ENCODE peak calls at places on chromosome 11, in four cellular contexts. D is IMR-90, R is H1, F is mesendoderm. J is an unnamed sample.
A peak's percentile ranks its signal among the peaks of the same experiment; 100 is the strongest.

GRCh38 chr11:9765320-9766101 is 101.6 kb downstream of the SWAP70 start:
- DNase-seq in D (peak; percentile 95), R (peak; percentile 55), F (peak; percentile 97), J (peak; percentile 91)

GRCh38 chr11:17013548-17014320 is 480 bp downstream of the PLEKHA7 start:
- DNase-seq in D (no peak), R (peak; percentile 80), F (peak; percentile 11), J (no peak)

GRCh38 chr11:17405232-17406005 is 17.0 kb upstream of the KCNJ11 start:
- DNase-seq in D (peak; percentile 7), R (peak; percentile 55), F (peak; percentile 58), J (peak; percentile 70)

GRCh38 chr11:34356918-34357645 is 728 bp downstream of the ABTB2 start:
- DNase-seq in D (peak; percentile 51), R (peak; percentile 81), F (peak; percentile 84), J (peak; percentile 78)

GRCh38 chr11:9225748-9226298 is 39.3 kb downstream of the DENND5A start:
- DNase-seq in D (no peak), R (peak; percentile 19), F (no peak), J (no peak)

GRCh38 chr11:41978951-41979350 is 519.5 kb upstream of the LRRC4C start:
- DNase-seq in D (no peak), R (no peak), F (no peak), J (no peak)

GRCh38 chr11:47438721-47439120 is 10.2 kb downstream of the RAPSN start:
- DNase-seq in D (no peak), R (no peak), F (no peak), J (no peak)

GRCh38 chr11:640021-640706 is 3.1 kb downstream of the DRD4 start:
- DNase-seq in D (no peak), R (peak; percentile 63), F (no peak), J (no peak)

GRCh38 chr11:13216019-13217006 is 61.3 kb upstream of the BMAL1 start:
- DNase-seq in D (peak; percentile 98), R (peak; percentile 56), F (peak; percentile 95), J (peak; percentile 98)

GRCh38 chr11:62645934-62646824 is at the start of gene GANAB:
- DNase-seq in D (peak; percentile 96), R (peak; percentile 96), F (peak; percentile 99), J (peak; percentile 98)

GRCh38 chr11:96367357-96367756 is 22.4 kb downstream of the CCDC82 start:
- DNase-seq in D (no peak), R (no peak), F (no peak), J (no peak)

GRCh38 chr11:10866893-10867331 is 9.1 kb upstream of the ZBED5 start:
- DNase-seq in D (peak; percentile 87), R (no peak), F (no peak), J (peak; percentile 69)

GRCh38 chr11:127919206-127920000 is 668.0 kb downstream of the ETS1 start:
- DNase-seq in D (peak; percentile 87), R (no peak), F (no peak), J (peak; percentile 71)

GRCh38 chr11:113345978-113346377 is 31.6 kb downstream of the TTC12 start:
- DNase-seq in D (peak; percentile 73), R (no peak), F (no peak), J (peak; percentile 42)

GRCh38 chr11:47326198-47326597 is 26.3 kb downstream of the MYBPC3 start:
- DNase-seq in D (no peak), R (no peak), F (no peak), J (no peak)

GRCh38 chr11:11213117-11213516 is 139.9 kb downstream of the CSNK2A3 start:
- DNase-seq in D (no peak), R (no peak), F (no peak), J (no peak)

GRCh38 chr11:120160436-120160835 is 22.5 kb upstream of the TRIM29 start:
- DNase-seq in D (no peak), R (no peak), F (no peak), J (no peak)

GRCh38 chr11:36451045-36451444 is 59.0 kb downstream of the TRAF6 start:
- DNase-seq in D (no peak), R (no peak), F (no peak), J (no peak)

GRCh38 chr11:12420706-12421105 is 43.3 kb downstream of the PARVA start:
- DNase-seq in D (no peak), R (no peak), F (no peak), J (no peak)

GRCh38 chr11:72227316-72228228 is 3.0 kb downstream of the INPPL1 start:
- DNase-seq in D (peak; percentile 47), R (no peak), F (no peak), J (no peak)

GRCh38 chr11:125724125-125724524 is 22.0 kb upstream of the PATE1 start:
- DNase-seq in D (peak; percentile 4), R (no peak), F (peak; percentile 51), J (no peak)

GRCh38 chr11:134762248-134763029 is 350.4 kb upstream of the B3GAT1 start:
- DNase-seq in D (peak; percentile 4), R (no peak), F (no peak), J (no peak)

GRCh38 chr11:134761361-134761760 is 349.3 kb upstream of the B3GAT1 start:
- DNase-seq in D (no peak), R (no peak), F (no peak), J (no peak)

GRCh38 chr11:134763030-134763388 is 351.0 kb upstream of the B3GAT1 start:
- DNase-seq in D (no peak), R (no peak), F (no peak), J (no peak)

GRCh38 chr11:134760957-134761356 is 348.9 kb upstream of the B3GAT1 start:
- DNase-seq in D (no peak), R (no peak), F (no peak), J (no peak)

DNA sequence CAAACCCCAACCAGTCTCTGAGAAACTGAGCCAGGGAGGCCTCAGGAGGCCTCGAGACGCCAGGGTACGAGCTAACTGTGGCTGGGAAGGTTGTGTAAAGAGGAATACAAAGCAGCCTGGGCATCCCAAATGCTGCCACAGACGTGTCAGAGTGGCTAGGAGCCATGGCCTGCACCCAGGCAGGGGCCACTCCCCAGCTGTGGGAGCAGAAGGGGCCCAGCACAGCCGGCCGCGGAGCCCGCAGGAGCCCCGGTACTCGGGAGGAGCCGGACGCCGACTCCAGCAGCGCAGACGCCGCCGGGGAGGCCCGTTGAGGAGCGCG is 349.8 kb upstream of the B3GAT1 start:
- DNase-seq in D (no peak), R (no peak), F (no peak), J (no peak)
- H2AK5ac ChIP-seq in D (no peak overlapping the region), R (no peak overlapping the region), F (no peak overlapping the region), J (no peak overlapping the region)

GRCh38 chr11:61579398-61580291 is 1.2 kb downstream of the SYT7 start:
- DNase-seq in D (no peak), R (peak; percentile 61), F (no peak), J (no peak)
- H2AK5ac ChIP-seq in D (no peak overlapping the region), R (no peak overlapping the region), F (no peak overlapping the region), J (no peak overlapping the region)

DNA sequence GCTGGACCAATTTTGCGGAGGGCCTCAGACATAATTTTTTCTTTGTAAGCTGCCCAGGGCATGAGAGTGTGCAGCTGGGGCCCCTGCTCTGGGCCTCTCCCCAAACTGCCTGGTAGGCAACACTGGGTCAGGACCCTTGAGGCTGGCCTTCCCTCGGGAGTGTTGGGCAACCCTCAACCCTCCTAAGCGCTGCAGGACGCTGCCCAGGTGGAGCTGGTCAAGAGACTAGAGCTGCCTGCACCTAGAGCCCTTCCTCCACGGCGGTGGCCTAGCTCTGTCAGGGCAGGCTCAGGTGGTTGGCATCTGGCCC is 505 bp upstream of the TMEM132A start:
- DNase-seq in D (no peak), R (no peak), F (no peak), J (no peak)
- H2AK5ac ChIP-seq in D (no peak overlapping the region), R (no peak overlapping the region), F (no peak overlapping the region), J (no peak overlapping the region)

GRCh38 chr11:61160487-61161189 is 588 bp downstream of the VPS37C start:
- DNase-seq in D (no peak), R (peak; percentile 55), F (peak; percentile 31), J (peak; percentile 49)
- H2AK5ac ChIP-seq in D (peak overlapping the region; percentile 97), R (peak overlapping the region; percentile 19), F (peak overlapping the region; percentile 3), J (peak overlapping the region; percentile 37)

GRCh38 chr11:95135880-95136279 is 46.2 kb downstream of the ENDOD1 start:
- DNase-seq in D (no peak), R (no peak), F (no peak), J (no peak)
- H2AK5ac ChIP-seq in D (no peak overlapping the region), R (no peak overlapping the region), F (no peak overlapping the region), J (no peak overlapping the region)

DNA sequence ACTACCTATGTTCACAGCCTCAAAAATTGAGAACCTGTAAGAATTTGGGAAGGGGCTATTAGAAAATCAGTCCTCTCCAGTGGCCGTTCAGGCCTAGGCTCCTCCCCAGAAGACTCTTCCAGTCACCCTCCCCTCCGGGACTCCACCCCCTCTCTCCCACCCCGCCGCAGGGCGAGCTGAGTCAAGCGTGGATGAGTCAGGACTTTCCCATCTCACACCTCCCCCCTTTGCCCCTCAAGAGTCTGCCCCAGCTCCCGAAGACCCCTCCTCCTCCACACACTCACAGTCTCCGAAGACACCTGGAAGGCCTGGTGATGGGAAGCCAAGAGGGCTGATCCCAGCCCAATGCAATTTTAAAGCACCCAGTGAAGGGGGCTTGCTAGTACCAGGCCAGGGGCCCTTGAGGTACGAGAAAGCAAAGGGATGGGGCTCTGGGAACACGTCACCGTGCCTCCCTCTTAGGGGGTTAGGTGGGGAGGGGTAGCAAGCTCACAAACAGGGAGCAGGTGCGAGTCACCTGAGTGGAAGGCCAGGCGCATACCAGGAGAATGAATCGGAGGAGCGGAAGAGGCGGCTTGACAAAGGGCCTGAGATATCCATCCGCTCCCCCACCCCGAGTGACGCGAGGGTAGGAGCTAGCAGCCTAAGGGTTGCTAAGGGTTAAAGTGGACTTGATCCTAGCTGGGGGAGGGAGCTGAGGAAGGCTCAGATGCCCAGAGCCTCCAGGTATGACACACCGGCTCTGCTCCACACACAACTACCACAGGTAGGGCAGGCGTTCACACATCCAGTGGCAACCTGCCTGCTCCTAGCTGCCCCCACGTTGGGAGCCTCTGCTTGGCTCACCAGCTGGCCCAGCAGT is 13.6 kb downstream of the BCL9L start:
- DNase-seq in D (peak; percentile 93), R (peak; percentile 86), F (peak; percentile 99), J (peak; percentile 96)
- H2AK5ac ChIP-seq in D (peak overlapping the region; percentile 100), R (peak overlapping the region; percentile 82), F (peak overlapping the region; percentile 98), J (peak overlapping the region; percentile 99)

DNA sequence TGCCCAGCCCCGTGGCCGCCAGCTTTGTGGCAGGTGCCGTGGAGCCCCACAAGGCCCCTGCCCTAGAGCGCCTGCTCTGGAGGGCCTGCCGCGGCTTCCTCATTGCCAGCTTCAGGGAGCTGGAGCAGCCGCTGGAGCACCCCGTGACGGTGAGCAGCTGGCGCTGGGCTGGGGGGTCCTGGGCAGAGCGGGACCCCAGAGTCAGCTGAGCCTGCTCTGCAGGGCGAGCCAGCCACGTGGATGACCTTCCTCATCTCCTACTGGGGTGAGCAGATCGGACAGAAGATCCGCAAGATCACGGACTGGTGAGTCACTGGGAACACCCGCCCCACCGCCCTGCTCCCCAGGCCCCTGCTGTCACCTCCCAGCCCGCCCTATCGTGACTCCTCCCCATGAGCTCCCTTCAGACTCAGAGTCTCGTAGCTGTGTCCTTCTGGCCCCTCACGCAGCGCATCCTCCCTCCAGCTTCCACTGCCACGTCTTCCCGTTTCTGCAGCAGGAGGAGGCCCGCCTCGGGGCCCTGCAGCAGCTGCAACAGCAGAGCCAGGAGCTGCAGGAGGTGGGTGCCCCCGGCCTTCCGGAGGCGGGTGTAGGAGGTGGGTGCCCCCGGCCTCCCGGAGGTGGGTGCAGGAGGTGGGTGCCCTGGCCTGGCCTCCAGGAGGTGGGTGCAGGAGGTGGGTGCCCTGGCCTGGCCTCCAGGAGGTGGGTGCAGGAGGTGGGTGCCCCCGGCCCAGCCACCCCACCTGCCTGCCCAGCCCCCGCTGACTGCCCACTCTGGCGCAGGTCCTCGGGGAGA is 4.7 kb downstream of the TCIRG1 start:
- DNase-seq in D (peak; percentile 66), R (no peak), F (no peak), J (peak; percentile 89)
- H2AK5ac ChIP-seq in D (no peak overlapping the region), R (no peak overlapping the region), F (no peak overlapping the region), J (no peak overlapping the region)

J was measured in mesenchymal stem cell.